ENCODE peak calls at places on chromosome 7, in six cellular contexts. O, A, W, Z, M and C are unnamed samples.

GRCh38 chr7:156524737-156525597 is 115.6 kb upstream of the RNF32 start:
- DNase-seq in O (no peak), W (no peak), A (no peak), M (no peak), Z (no peak), C (no peak)

GRCh38 chr7:133829336-133829897 is 297.7 kb upstream of the LRGUK start:
- DNase-seq in M (no peak), O (no peak), A (no peak), W (no peak), Z (no peak), C (no peak)

GRCh38 chr7:12674861-12675260 is 12.6 kb upstream of the ARL4A start:
- DNase-seq in A (peak; percentile 70), W (no peak), O (peak; percentile 62), Z (peak; percentile 66), M (no peak), C (peak; percentile 70)

GRCh38 chr7:13742126-13742525 is 247.3 kb downstream of the ETV1 start:
- DNase-seq in A (no peak), M (peak; percentile 64), Z (peak; percentile 2), O (no peak), W (no peak), C (no peak)

GRCh38 chr7:150994141-150994837 is 3.5 kb downstream of the NOS3 start:
- DNase-seq in W (peak; percentile 88), O (no peak), A (peak; percentile 67), M (peak; percentile 89), Z (no peak), C (no peak)

GRCh38 chr7:24978837-24979469 is 1.0 kb downstream of the OSBPL3 start:
- DNase-seq in Z (peak; percentile 2), A (peak; percentile 75), W (peak; percentile 84), O (peak; percentile 45), M (peak; percentile 14), C (peak; percentile 64)

GRCh38 chr7:27181795-27182275 is 3.2 kb downstream of the HOXA11 start:
- DNase-seq in O (peak; percentile 31), Z (no peak), A (peak; percentile 35), W (peak; percentile 33), M (no peak), C (no peak)

GRCh38 chr7:101625076-101625914 is 3.8 kb downstream of the MYL10 start:
- DNase-seq in A (peak; percentile 65), W (no peak), Z (no peak), M (peak; percentile 31), O (no peak), C (peak; percentile 79)

GRCh38 chr7:92695308-92696261 is 105.4 kb upstream of the FAM133B start:
- DNase-seq in O (peak; percentile 89), Z (peak; percentile 78), W (no peak), A (peak; percentile 84), M (peak; percentile 85), C (peak; percentile 93)

GRCh38 chr7:70595741-70596574 is 536.0 kb upstream of the GALNT17 start:
- DNase-seq in A (peak; percentile 86), M (peak; percentile 47), Z (no peak), O (peak; percentile 54), W (no peak), C (peak; percentile 10)

GRCh38 chr7:66627151-66627681 is 1.5 kb upstream of the KCTD7 start:
- DNase-seq in W (no peak), O (no peak), M (no peak), A (no peak), Z (peak; percentile 5), C (peak; percentile 16)

GRCh38 chr7:44111759-44112158 is 7.6 kb downstream of the AEBP1 start:
- DNase-seq in M (no peak), A (no peak), W (peak; percentile 66), Z (no peak), O (no peak), C (no peak)

GRCh38 chr7:137848095-137848494 is 1.3 kb upstream of the DGKI start:
- DNase-seq in M (no peak), W (no peak), Z (no peak), O (no peak), A (no peak), C (no peak)

GRCh38 chr7:3154881-3155494 is 111.3 kb upstream of the CARD11 start:
- DNase-seq in A (peak; percentile 78), O (no peak), M (peak; percentile 54), Z (peak; percentile 50), W (peak; percentile 33), C (peak; percentile 68)

GRCh38 chr7:123621707-123622106 is 20.1 kb downstream of the ASB15 start:
- DNase-seq in M (no peak), O (no peak), A (no peak), Z (no peak), W (no peak), C (no peak)

GRCh38 chr7:100629117-100629711 is 12.1 kb downstream of the TFR2 start:
- DNase-seq in A (peak; percentile 94), W (no peak), Z (peak; percentile 35), O (no peak), M (peak; percentile 39), C (peak; percentile 48)

GRCh38 chr7:34747842-34748241 is 89.8 kb downstream of the NPSR1 start:
- DNase-seq in A (no peak), Z (peak; percentile 45), W (no peak), M (no peak), O (no peak), C (no peak)

GRCh38 chr7:107579546-107579880 is 533 bp upstream of the BCAP29 start:
- DNase-seq in M (no peak), A (no peak), O (no peak), W (no peak), Z (no peak), C (no peak)

GRCh38 chr7:86574006-86574405 is 69.7 kb upstream of the GRM3 start:
- DNase-seq in W (no peak), M (no peak), O (no peak), A (peak; percentile 62), Z (no peak), C (no peak)

GRCh38 chr7:38398725-38399321 is 125.4 kb upstream of the TARP start:
- DNase-seq in A (peak; percentile 77), W (peak; percentile 91), Z (peak; percentile 45), O (no peak), M (peak; percentile 77), C (peak; percentile 55)

GRCh38 chr7:26631601-26632000 is 232.8 kb downstream of the SKAP2 start:
- DNase-seq in W (no peak), O (no peak), M (no peak), A (no peak), Z (no peak), C (no peak)

GRCh38 chr7:21960922-21961321 is 15.2 kb upstream of the CDCA7L start:
- DNase-seq in Z (no peak), W (no peak), A (no peak), M (no peak), O (no peak), C (no peak)

GRCh38 chr7:84123903-84124573 is 70.6 kb downstream of the SEMA3A start:
- DNase-seq in W (no peak), A (no peak), O (no peak), M (peak; percentile 11), Z (no peak), C (no peak)

GRCh38 chr7:126780993-126781392 is 471.7 kb downstream of the GRM8 start:
- DNase-seq in W (no peak), M (no peak), A (no peak), O (no peak), Z (no peak), C (no peak)

GRCh38 chr7:2005746-2006145 is 227.0 kb downstream of the MAD1L1 start:
- DNase-seq in A (no peak), M (no peak), W (peak; percentile 42), O (peak; percentile 15), Z (no peak), C (no peak)

GRCh38 chr7:139133335-139134139 is 24.0 kb upstream of the ZC3HAV1 start:
- DNase-seq in Z (peak; percentile 86), A (peak; percentile 94), O (peak; percentile 87), M (peak; percentile 90), W (peak; percentile 98), C (peak; percentile 94)

DNA sequence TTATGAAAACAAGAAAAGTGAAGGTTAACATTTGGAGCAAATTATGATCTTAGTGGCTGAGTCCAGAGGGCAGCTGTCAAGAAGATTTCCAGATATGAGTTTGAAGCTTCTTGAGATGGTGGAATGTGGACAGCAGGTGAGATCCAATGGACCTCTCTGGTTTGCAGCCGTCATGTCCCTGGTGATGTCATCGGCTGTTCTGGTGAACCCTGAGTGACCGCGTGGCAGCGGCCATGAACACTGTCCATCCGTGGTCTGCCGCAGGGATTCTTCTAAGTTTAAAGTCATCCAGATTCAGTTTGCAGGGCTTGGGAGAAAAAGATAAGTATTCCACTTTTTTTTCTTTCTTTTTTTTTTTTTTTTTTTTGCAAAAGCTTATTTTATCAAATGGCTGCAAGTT is 15.8 kb upstream of the VIPR2 start:
- DNase-seq in A (no peak), W (no peak), M (no peak), O (no peak), Z (no peak), C (no peak)
- TF ChIP-seq CTCF in A (no peak), W (no peak), M (no peak), O (no peak), Z (no peak), C (no peak)

GRCh38 chr7:50657912-50658311 is 92.7 kb upstream of the DDC start:
- DNase-seq in O (no peak), A (peak; percentile 10), W (no peak), Z (no peak), M (no peak), C (no peak)

GRCh38 chr7:50660830-50661175 is 95.6 kb upstream of the DDC start:
- DNase-seq in M (no peak), A (peak; percentile 24), O (no peak), W (no peak), Z (no peak), C (no peak)

GRCh38 chr7:50660040-50660829 is 95.0 kb upstream of the DDC start:
- DNase-seq in M (no peak), O (no peak), Z (peak; percentile 33), A (peak; percentile 34), W (peak; percentile 93), C (no peak)

GRCh38 chr7:50658696-50659095 is 93.5 kb upstream of the DDC start:
- DNase-seq in O (peak; percentile 74), M (no peak), A (peak; percentile 7), Z (no peak), W (no peak), C (no peak)

DNA sequence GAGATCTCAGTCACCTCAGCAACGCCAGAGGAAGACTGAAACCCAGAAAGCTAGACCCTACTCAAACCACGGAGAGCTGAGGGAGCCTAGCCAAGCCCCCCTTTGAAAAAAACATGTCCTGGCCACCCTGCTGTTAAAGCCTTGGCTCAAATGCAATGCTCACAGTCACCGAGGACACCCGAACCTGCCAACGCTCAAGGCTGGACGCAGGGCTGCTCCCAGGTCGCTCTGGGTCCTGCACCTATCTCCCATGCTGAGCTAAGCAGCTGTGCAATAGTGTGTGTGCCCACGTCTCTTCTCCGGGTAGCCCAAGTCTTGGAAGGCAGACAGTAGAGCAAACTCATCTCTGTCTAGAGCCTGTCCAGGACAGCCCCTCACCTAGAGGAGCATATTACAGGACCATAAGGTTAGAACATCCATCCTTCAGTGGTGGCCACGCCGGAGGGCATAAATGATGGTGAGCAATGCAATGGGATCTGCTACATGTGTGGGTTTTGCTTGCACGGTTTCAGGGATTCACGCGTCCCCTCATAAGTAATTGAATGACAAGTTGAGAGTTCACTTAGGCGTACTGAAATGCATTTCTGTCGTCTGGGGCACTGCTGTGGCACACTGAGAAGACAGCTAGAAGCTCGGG is 94.2 kb upstream of the DDC start:
- DNase-seq in Z (no peak), W (no peak), A (peak; percentile 30), M (no peak), O (no peak), C (no peak)
- H3K4me1 ChIP-seq in Z (peaks cover 23% of the 10 kb centered on the region), W (peaks cover 96% of the 10 kb centered on the region), A (no peaks in the 10 kb centered on the region), M (no peaks in the 10 kb centered on the region), O (no peaks in the 10 kb centered on the region), C (no peaks in the 10 kb centered on the region)

GRCh38 chr7:56092789-56093531 is at the start of gene PHKG1:
- DNase-seq in O (peak; percentile 90), Z (peak; percentile 82), M (peak; percentile 22), A (peak; percentile 80), W (peak; percentile 80), C (peak; percentile 45)
- TF ChIP-seq CTCF in O (peak; percentile 78), Z (peak; percentile 53), M (peak; percentile 30), A (peak; percentile 63), W (peak; percentile 52), C (peak; percentile 33)

GRCh38 chr7:131109757-131110293 is 217.9 kb upstream of the MKLN1 start:
- DNase-seq in O (peak; percentile 77), Z (peak; percentile 82), W (peak; percentile 97), M (peak; percentile 79), A (peak; percentile 94), C (peak; percentile 83)
- H3K4me1 ChIP-seq in O (no peaks in the 10 kb centered on the region), Z (peaks cover 29% of the 10 kb centered on the region), W (peaks cover 54% of the 10 kb centered on the region), M (no peaks in the 10 kb centered on the region), A (peaks cover 4% of the 10 kb centered on the region), C (peaks cover 30% of the 10 kb centered on the region)